ENCODE peak calls at places on chromosome X, in ten cellular contexts. U, T, Q, Y, K, J, C, N, E and W are unnamed samples.

GRCh38 chrX:138890491-138890890 is 179.0 kb upstream of the FGF13 start:
- DNase-seq in U (no peak), T (no peak), Q (no peak), Y (no peak), K (no peak), J (no peak), C (no peak), N (no peak), E (no peak), W (no peak)

GRCh38 chrX:97234471-97235097 is 350.9 kb downstream of the RPA4 start:
- DNase-seq in U (no peak), T (no peak), Q (no peak), Y (no peak), K (no peak), J (no peak), C (peak; percentile 35), N (no peak), E (no peak), W (no peak)

GRCh38 chrX:16851421-16851820 is 18.7 kb downstream of the RBBP7 start:
- DNase-seq in U (no peak), T (no peak), Q (no peak), Y (no peak), K (no peak), J (no peak), C (no peak), N (no peak), E (no peak), W (no peak)

GRCh38 chrX:154649864-154650510 is 3.4 kb downstream of the CTAG2 start:
- DNase-seq in U (peak; percentile 14), T (no peak), Q (no peak), Y (no peak), K (no peak), J (no peak), C (no peak), N (no peak), E (no peak), W (peak; percentile 58)

GRCh38 chrX:56563231-56564116 is at the start of gene UBQLN2:
- DNase-seq in U (peak; percentile 64), T (peak; percentile 91), Q (peak; percentile 70), Y (peak; percentile 64), K (peak; percentile 73), J (peak; percentile 92), C (peak; percentile 84), N (peak; percentile 83), E (peak; percentile 50), W (peak; percentile 78)

GRCh38 chrX:7158468-7158990 is 10.6 kb upstream of the PUDP start:
- DNase-seq in U (no peak), T (no peak), Q (no peak), Y (no peak), K (no peak), J (no peak), C (no peak), N (no peak), E (no peak), W (no peak)

GRCh38 chrX:68822641-68823410 is 6.0 kb upstream of the EFNB1 start:
- DNase-seq in U (peak; percentile 73), T (no peak), Q (peak; percentile 46), Y (peak; percentile 71), K (no peak), J (peak; percentile 71), C (no peak), N (peak; percentile 44), E (no peak), W (no peak)

GRCh38 chrX:102517331-102517730 is 792 bp upstream of the TMSB15A start:
- DNase-seq in U (no peak), T (no peak), Q (no peak), Y (no peak), K (no peak), J (no peak), C (no peak), N (no peak), E (no peak), W (no peak)

GRCh38 chrX:153927686-153927935 is 1.5 kb upstream of the ARHGAP4 start:
- DNase-seq in U (no peak), T (no peak), Q (no peak), Y (no peak), K (no peak), J (no peak), C (no peak), N (no peak), E (no peak), W (no peak)

GRCh38 chrX:73877687-73878086 is 314.7 kb downstream of the CHIC1 start:
- DNase-seq in U (peak; percentile 11), T (no peak), Q (no peak), Y (no peak), K (no peak), J (no peak), C (no peak), N (no peak), E (no peak), W (no peak)

GRCh38 chrX:120690344-120690743 is 60.5 kb upstream of the C1GALT1C1 start:
- DNase-seq in U (no peak), T (no peak), Q (no peak), Y (no peak), K (no peak), J (no peak), C (no peak), N (no peak), E (no peak), W (no peak)

GRCh38 chrX:111151764-111152163 is 55.8 kb downstream of the PAK3 start:
- DNase-seq in U (no peak), T (no peak), Q (no peak), Y (no peak), K (no peak), J (no peak), C (no peak), N (no peak), E (no peak), W (no peak)